ENCODE peak calls at places on chromosomes 3 and 15, in five cellular contexts. Q is NCI-H1105, Z is OCI-LY7, L is NCI-H69, G is SJSA1. Y is an unnamed sample.

GRCh38 chr3:100384735-100385134 is 16.2 kb downstream of the TOMM70 start:
- DNase-seq in L (no peak), Z (no peak), Q (no peak), G (peak), Y (no peak)

GRCh38 chr3:48434591-48435222 is 4.8 kb upstream of the PLXNB1 start:
- DNase-seq in Z (no peak), G (no peak), Q (no peak), L (no peak), Y (no peak)

GRCh38 chr15:74306801-74307217 is 60.6 kb downstream of the CYP11A1 start:
- DNase-seq in Q (no peak), G (no peak), Z (no peak), L (peak), Y (no peak)

GRCh38 chr15:43954181-43954621 is 127.4 kb downstream of the WDR76 start:
- DNase-seq in G (peak), Q (no peak), L (no peak), Z (no peak), Y (no peak)

GRCh38 chr3:183527421-183527979 is 28.0 kb downstream of the KLHL6 start:
- DNase-seq in G (no peak), L (no peak), Q (no peak), Z (peak), Y (no peak)

GRCh38 chr15:69939513-69940440 is 157.9 kb downstream of the TLE3 start:
- DNase-seq in Q (no peak), G (no peak), Z (no peak), L (peak), Y (no peak)

GRCh38 chr3:179071161-179071568 is 444 bp downstream of the ZMAT3 start:
- DNase-seq in G (peak), L (peak), Z (peak), Q (peak), Y (peak)

GRCh38 chr3:45185461-45185860 is 39.3 kb upstream of the CDCP1 start:
- DNase-seq in Q (no peak), Z (no peak), L (no peak), G (no peak), Y (no peak)

GRCh38 chr3:145017959-145018358 is 1046.3 kb downstream of the DIPK2A start:
- DNase-seq in G (no peak), L (no peak), Q (no peak), Z (no peak), Y (no peak)

Y was measured in NCI-H2081 treated with DMSO at 0.1 percent for 48 hours.